ENCODE peak calls at places on chromosome 11, in four cellular contexts. H is AG04450, W is right atrium auricular region, T is MM.1S. S is an unnamed sample.

GRCh38 chr11:57458410-57459111 is 1.8 kb upstream of the RTN4RL2 start:
- DNase-seq in H (no peak), W (no peak), T (no peak), S (no peak)

GRCh38 chr11:2369896-2370295 is 7.2 kb upstream of the CD81 start:
- DNase-seq in H (no peak), T (no peak), W (no peak), S (no peak)

GRCh38 chr11:14358729-14359439 is at the start of gene RRAS2:
- DNase-seq in T (peak; percentile 82), H (no peak), W (peak; percentile 72), S (no peak)

GRCh38 chr11:60240661-60241060 is 2.3 kb downstream of the MS4A4E start:
- DNase-seq in H (no peak), W (no peak), T (no peak), S (no peak)

GRCh38 chr11:75703709-75704237 is 13.9 kb upstream of the MOGAT2 start:
- DNase-seq in W (no peak), H (no peak), T (no peak), S (no peak)

GRCh38 chr11:31761636-31762035 is 49.5 kb downstream of the PAX6 start:
- DNase-seq in W (no peak), H (no peak), T (no peak), S (no peak)

GRCh38 chr11:18081551-18081950 is 24.3 kb downstream of the SAAL1 start:
- DNase-seq in W (no peak), T (no peak), H (no peak), S (no peak)

GRCh38 chr11:37721485-37721884 is 1123.4 kb upstream of the RAG2 start:
- DNase-seq in H (no peak), T (no peak), W (no peak), S (no peak)

GRCh38 chr11:75492181-75492820 is 33.4 kb downstream of the GDPD5 start:
- DNase-seq in T (no peak), H (no peak), W (no peak), S (no peak)

GRCh38 chr11:94638278-94638901 is 71.2 kb downstream of the PIWIL4 start:
- DNase-seq in T (no peak), W (no peak), H (no peak), S (no peak)

GRCh38 chr11:118623291-118623655 is 15.9 kb downstream of the PHLDB1 start:
- DNase-seq in W (no peak), T (no peak), H (no peak), S (no peak)

GRCh38 chr11:88813233-88813915 is 252.4 kb downstream of the GRM5 start:
- DNase-seq in W (no peak), H (no peak), T (peak; percentile 22), S (no peak)

GRCh38 chr11:102485095-102485722 is 32.6 kb upstream of the TMEM123 start:
- DNase-seq in W (no peak), H (no peak), T (no peak), S (no peak)

GRCh38 chr11:57888385-57888784 is 126.8 kb downstream of the CTNND1 start:
- DNase-seq in W (no peak), T (no peak), H (no peak), S (no peak)

GRCh38 chr11:3127706-3128355 is 37.3 kb downstream of the OSBPL5 start:
- DNase-seq in H (no peak), T (no peak), W (no peak), S (no peak)

GRCh38 chr11:13210424-13210823 is 67.2 kb upstream of the BMAL1 start:
- DNase-seq in T (peak; percentile 31), H (peak; percentile 63), W (peak; percentile 69), S (peak; percentile 66)

GRCh38 chr11:11084337-11084736 is 226.5 kb upstream of the ZBED5 start:
- DNase-seq in T (no peak), H (no peak), W (no peak), S (no peak)

GRCh38 chr11:131859811-131860210 is 489.4 kb downstream of the NTM start:
- DNase-seq in T (no peak), H (no peak), W (no peak), S (no peak)

GRCh38 chr11:118503216-118503615 is 24.1 kb upstream of the TTC36 start:
- DNase-seq in W (no peak), H (no peak), T (no peak), S (no peak)

GRCh38 chr11:45895553-45896259 is 10.3 kb downstream of the MAPK8IP1 start:
- DNase-seq in W (no peak), T (no peak), H (no peak), S (no peak)

GRCh38 chr11:86463120-86463519 is 88.4 kb downstream of the CCDC81 start:
- DNase-seq in T (no peak), H (no peak), W (no peak), S (no peak)

GRCh38 chr11:33801821-33802413 is 27.6 kb upstream of the FBXO3 start:
- DNase-seq in W (no peak), H (no peak), T (no peak), S (no peak)

DNA sequence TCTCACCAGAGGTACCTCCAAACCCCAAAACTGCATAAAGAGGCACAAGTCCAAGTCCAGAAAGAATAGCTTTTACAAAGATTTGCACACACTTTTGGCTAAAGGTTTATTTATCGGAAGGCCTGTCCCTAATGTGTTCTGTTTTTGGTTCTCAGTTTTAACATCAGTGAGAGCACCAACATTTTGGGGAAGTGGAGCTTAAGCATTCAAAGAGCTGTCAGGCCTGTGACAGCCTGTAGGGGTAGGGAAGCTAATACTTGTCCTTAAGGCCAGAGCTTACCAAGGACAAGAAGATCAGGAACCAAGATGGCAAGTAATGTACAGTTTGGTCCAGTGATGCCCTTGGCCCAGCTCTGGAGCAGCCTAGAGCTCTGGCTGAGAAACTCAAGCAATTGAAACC is 38.9 kb upstream of the SCUBE2 start:
- DNase-seq in T (no peak), W (no peak), H (no peak), S (no peak)
- TF ChIP-seq CTCF in T (no peak), W (no peak), H (no peak), S (no peak)

GRCh38 chr11:67043572-67044329 is 12.9 kb upstream of the RHOD start:
- DNase-seq in T (no peak), W (no peak), H (no peak), S (no peak)

GRCh38 chr11:67041602-67042001 is 15.0 kb upstream of the RHOD start:
- DNase-seq in T (no peak), W (no peak), H (no peak), S (no peak)

GRCh38 chr11:67048515-67048914 is 8.1 kb upstream of the RHOD start:
- DNase-seq in W (no peak), H (no peak), T (no peak), S (no peak)

GRCh38 chr11:67045314-67045713 is 11.3 kb upstream of the RHOD start:
- DNase-seq in W (no peak), T (no peak), H (peak; percentile 69), S (no peak)

DNA sequence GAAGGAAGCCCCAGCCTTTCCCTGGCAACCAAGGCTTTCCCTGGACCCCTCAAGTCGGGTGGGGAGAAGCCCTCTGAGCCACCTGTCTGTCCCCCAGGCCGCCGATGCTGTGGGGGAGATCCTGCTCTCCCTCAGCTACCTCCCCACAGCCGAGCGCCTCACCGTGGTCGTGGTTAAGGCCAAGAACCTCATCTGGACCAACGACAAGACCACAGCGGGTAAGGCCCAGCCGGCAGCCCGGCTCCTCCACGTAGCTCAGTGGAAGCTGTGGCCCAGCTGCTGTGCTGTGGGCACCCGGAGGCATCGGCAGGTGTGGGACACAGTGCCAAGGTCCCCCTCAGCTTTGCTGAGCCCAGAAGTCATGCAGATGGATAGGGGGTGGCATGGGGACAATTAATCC is 12.2 kb upstream of the RHOD start:
- DNase-seq in H (no peak), T (no peak), W (no peak), S (no peak)
- TF ChIP-seq CTCF in H (no peak), T (no peak), W (no peak), S (no peak)

GRCh38 chr11:565921-566509 is 5.2 kb downstream of the RASSF7 start:
- DNase-seq in W (no peak), H (no peak), T (peak; percentile 3), S (no peak)
- TF ChIP-seq CTCF in W (no peak), H (no peak), T (no peak), S (no peak)

DNA sequence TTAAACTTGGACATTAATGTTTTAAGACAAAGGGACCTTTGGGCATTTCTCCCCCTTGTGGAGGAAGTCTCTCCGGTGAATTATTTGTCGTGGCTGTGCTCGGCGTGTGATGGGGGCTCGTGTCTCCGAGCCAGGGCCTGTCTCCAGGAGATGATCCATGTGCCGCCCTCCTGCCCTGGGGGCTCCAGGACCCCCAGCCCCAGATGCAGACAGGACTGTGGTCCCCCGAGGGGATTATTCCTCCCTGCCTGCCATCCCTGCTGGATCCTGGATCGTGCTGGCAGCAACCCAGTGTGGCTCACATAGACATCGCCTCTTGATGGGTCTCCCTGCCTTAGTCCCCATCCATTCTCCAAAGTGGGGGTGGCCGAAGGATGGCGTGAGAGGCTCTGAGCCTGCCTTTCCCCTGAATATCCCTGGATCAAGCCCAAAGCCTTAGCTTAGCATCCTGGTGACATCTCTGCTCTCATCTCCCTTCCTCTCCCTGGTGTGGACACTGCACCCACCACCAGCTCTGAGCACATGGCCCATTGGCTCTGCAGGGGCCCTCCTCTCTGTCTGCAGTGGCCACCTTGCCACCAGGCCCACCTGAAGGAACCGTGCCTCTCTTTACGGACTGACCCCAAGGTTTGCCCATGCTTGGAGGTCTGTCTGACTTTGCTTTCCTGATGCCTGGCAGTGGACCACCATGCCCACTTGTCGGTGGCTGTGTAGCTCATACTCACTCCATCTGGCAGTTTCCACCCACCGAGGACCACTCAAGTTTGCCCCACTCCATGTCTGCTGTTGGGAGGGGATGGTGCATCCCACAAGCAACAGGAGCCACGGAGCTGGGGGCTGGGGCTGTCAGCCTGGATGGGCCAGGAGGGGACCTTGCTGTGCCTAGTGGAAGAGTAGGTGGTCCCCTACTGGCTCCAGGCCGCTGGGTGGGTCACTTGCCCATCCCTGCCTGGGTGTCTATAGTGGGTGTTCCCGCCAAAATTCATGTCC is 56.7 kb downstream of the SMIM38 start:
- DNase-seq in W (no peak), T (no peak), H (no peak), S (no peak)
- TF ChIP-seq CTCF in W (no peak), T (no peak), H (peak; percentile 46), S (peak; percentile 28)

DNA sequence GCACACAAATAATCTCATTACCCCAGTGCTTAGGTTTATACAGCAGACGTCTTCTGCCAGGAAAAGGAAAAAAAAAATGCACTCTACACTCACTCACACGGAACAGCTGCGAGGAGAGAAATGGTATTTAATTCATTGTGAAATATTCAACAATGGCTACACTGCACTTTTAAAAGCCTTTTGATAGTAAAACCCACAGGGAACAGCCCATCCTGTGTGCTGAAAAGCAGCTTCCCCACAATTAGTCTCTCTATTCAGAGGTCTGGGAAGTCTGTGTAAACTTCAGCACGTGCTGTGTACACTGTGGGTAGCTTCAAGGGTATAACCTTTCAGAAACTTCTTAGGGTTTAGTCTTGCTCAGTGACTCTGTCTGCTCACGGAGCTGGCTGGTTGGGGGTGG is 42.7 kb downstream of the ETS1 start:
- DNase-seq in T (no peak), W (no peak), H (peak; percentile 55), S (no peak)
- TF ChIP-seq CTCF in T (no peak), W (no peak), H (no peak), S (no peak)

GRCh38 chr11:76762867-76763572 is 20.1 kb upstream of the TSKU start:
- DNase-seq in W (no peak), H (no peak), T (no peak), S (no peak)
- TF ChIP-seq CTCF in W (no peak), H (no peak), T (no peak), S (no peak)

S was measured in AG09319.